ENCODE peak calls at places on chromosomes 7 and 10, in six cellular contexts. B, R, S, M, N and X are unnamed samples. For H3K27me3 and H3K36me3, the result is how much of the 10 kb centered on the place peaks cover.

GRCh38 chr7:5217851-5218331 is 27.9 kb downstream of the WIPI2 start:
- DNase-seq in B (no peak), R (no peak), S (no peak), M (no peak), N (no peak), X (no peak)

GRCh38 chr10:49410365-49411074 is 14.6 kb upstream of the DRGX start:
- DNase-seq in B (no peak), R (no peak), S (no peak), M (no peak), N (peak), X (no peak)

GRCh38 chr7:139109188-139109982 is at the start of gene ZC3HAV1:
- DNase-seq in B (peak), R (peak), S (peak), M (peak), N (peak), X (peak)

GRCh38 chr7:23864984-23865383 is 155.0 kb downstream of the STK31 start:
- DNase-seq in B (peak), R (no peak), S (no peak), M (no peak), N (no peak), X (no peak)

GRCh38 chr7:140176271-140176701 is 497 bp downstream of the KDM7A start:
- DNase-seq in B (no peak), R (peak), S (peak), M (peak), N (peak), X (no peak)

GRCh38 chr10:42952931-42953683 is 123.8 kb upstream of the RET start:
- DNase-seq in B (no peak), R (peak), S (no peak), M (no peak), N (no peak), X (no peak)

GRCh38 chr7:14381306-14381705 is 391.8 kb upstream of the ETV1 start:
- DNase-seq in B (peak), R (no peak), S (no peak), M (no peak), N (no peak), X (no peak)

GRCh38 chr10:6321880-6322279 is 119.1 kb downstream of the PFKFB3 start:
- DNase-seq in B (peak), R (no peak), S (no peak), M (no peak), N (no peak), X (no peak)

GRCh38 chr10:98608417-98608816 is 161.7 kb upstream of the HPS1 start:
- DNase-seq in B (no peak), R (no peak), S (no peak), M (no peak), N (peak), X (no peak)

GRCh38 chr10:114051714-114052113 is 8.0 kb downstream of the ADRB1 start:
- DNase-seq in B (no peak), R (no peak), S (no peak), M (no peak), N (no peak), X (no peak)

GRCh38 chr10:47311900-47312662 is 10.2 kb upstream of the GDF2 start:
- DNase-seq in B (peak), R (peak), S (peak), M (peak), N (peak), X (peak)

GRCh38 chr10:96614515-96614914 is 27.7 kb upstream of the TM9SF3 start:
- DNase-seq in B (peak), R (no peak), S (peak), M (no peak), N (no peak), X (no peak)

GRCh38 chr7:92945840-92946239 is 109.5 kb upstream of the CDK6 start:
- DNase-seq in B (no peak), R (no peak), S (no peak), M (no peak), N (no peak), X (no peak)

GRCh38 chr10:100826983-100827818 is 81.8 kb downstream of the PAX2 start:
- DNase-seq in B (no peak), R (no peak), S (peak), M (no peak), N (no peak), X (peak)

GRCh38 chr10:71970331-71970730 is 6.1 kb downstream of the CHST3 start:
- DNase-seq in B (no peak), R (no peak), S (peak), M (no peak), N (no peak), X (peak)

GRCh38 chr10:47311193-47311899 is 10.9 kb upstream of the GDF2 start:
- DNase-seq in B (no peak), R (peak), S (no peak), M (no peak), N (no peak), X (no peak)

GRCh38 chr7:98085674-98086073 is 21.0 kb upstream of the LMTK2 start:
- DNase-seq in B (no peak), R (no peak), S (no peak), M (no peak), N (no peak), X (no peak)

GRCh38 chr7:111711426-111712065 is 149.3 kb upstream of the IMMP2L start:
- DNase-seq in B (no peak), R (no peak), S (no peak), M (no peak), N (no peak), X (no peak)

GRCh38 chr10:43844236-43844635 is 195.6 kb upstream of the ZNF32 start:
- DNase-seq in B (no peak), R (no peak), S (no peak), M (no peak), N (no peak), X (no peak)

GRCh38 chr10:5574642-5575131 is 49.9 kb downstream of the CALML3 start:
- DNase-seq in B (no peak), R (no peak), S (no peak), M (no peak), N (no peak), X (no peak)

GRCh38 chr10:107163904-107164861 is at the start of gene SORCS1:
- DNase-seq in B (no peak), R (peak), S (peak), M (no peak), N (peak), X (peak)

GRCh38 chr7:57182031-57182430 is 49.8 kb upstream of the ZNF479 start:
- DNase-seq in B (no peak), R (no peak), S (no peak), M (no peak), N (no peak), X (no peak)

GRCh38 chr10:27099916-27100799 is at the start of gene ANKRD26:
- DNase-seq in B (peak), R (peak), S (peak), M (peak), N (peak), X (peak)

GRCh38 chr7:43292384-43292783 is 179.9 kb downstream of the HECW1 start:
- DNase-seq in B (no peak), R (no peak), S (no peak), M (no peak), N (no peak), X (no peak)

GRCh38 chr7:25180946-25181345 is 47.3 kb downstream of the NPVF start:
- DNase-seq in B (no peak), R (no peak), S (no peak), M (no peak), N (no peak), X (no peak)

GRCh38 chr7:141014091-141014490 is 661 bp downstream of the MRPS33 start:
- DNase-seq in B (peak), R (no peak), S (no peak), M (no peak), N (no peak), X (no peak)

GRCh38 chr10:126867567-126868365 is 37.5 kb upstream of the DOCK1 start:
- DNase-seq in B (peak), R (no peak), S (no peak), M (no peak), N (no peak), X (no peak)

GRCh38 chr7:46468753-46469356 is 547.8 kb upstream of the IGFBP3 start:
- DNase-seq in B (peak), R (no peak), S (peak), M (no peak), N (no peak), X (no peak)

GRCh38 chr10:70297224-70297623 is 13.4 kb upstream of the NPFFR1 start:
- DNase-seq in B (no peak), R (no peak), S (no peak), M (no peak), N (no peak), X (no peak)

GRCh38 chr7:15685358-15686181 is 913 bp downstream of the MEOX2 start:
- DNase-seq in B (peak), R (peak), S (peak), M (no peak), N (peak), X (peak)

GRCh38 chr7:27082171-27082570 is 13.6 kb downstream of the HOXA1 start:
- DNase-seq in B (no peak), R (no peak), S (no peak), M (no peak), N (no peak), X (no peak)

GRCh38 chr7:47664650-47665049 is 82.7 kb upstream of the TNS3 start:
- DNase-seq in B (no peak), R (no peak), S (no peak), M (no peak), N (no peak), X (no peak)

GRCh38 chr10:4343091-4343490 is 482.9 kb upstream of the AKR1E2 start:
- DNase-seq in B (no peak), R (no peak), S (no peak), M (no peak), N (no peak), X (no peak)
- H3K4me3 ChIP-seq in B (no peak), R (no peak), S (no peak), M (no peak), N (no peak), X (no peak)

DNA sequence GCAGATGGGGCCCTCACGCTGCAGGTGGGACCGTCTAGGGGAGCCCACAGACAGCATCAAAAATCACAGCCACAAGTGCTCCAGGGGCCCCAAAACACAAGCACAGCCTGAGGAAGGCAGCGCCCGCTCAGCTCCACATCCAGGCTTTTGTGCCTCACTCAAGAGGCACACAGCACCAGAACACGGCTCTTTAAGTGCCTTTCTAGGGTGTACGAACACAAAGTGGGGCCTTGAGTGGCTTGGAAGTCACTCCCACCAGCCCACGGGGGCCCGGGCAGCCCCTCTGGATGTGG is 65.2 kb downstream of the DIP2C start:
- DNase-seq in B (no peak), R (no peak), S (no peak), M (no peak), N (no peak), X (peak)
- H3K27me3 ChIP-seq in B (under half), R (under half), S (under half), M (under half), N (under half), X (under half)

GRCh38 chr10:110203500-110204455 is 3.6 kb upstream of the MXI1 start:
- DNase-seq in B (no peak), R (no peak), S (no peak), M (no peak), N (no peak), X (no peak)
- H3K36me3 ChIP-seq in B (under half), R (under half), S (under half), M (under half), N (under half), X (under half)

GRCh38 chr7:151460474-151460855 is 20.5 kb upstream of the CRYGN start:
- DNase-seq in B (no peak), R (no peak), S (no peak), M (no peak), N (peak), X (no peak)
- H3K4me3 ChIP-seq in B (no peak), R (peak), S (no peak), M (no peak), N (peak), X (no peak)

DNA sequence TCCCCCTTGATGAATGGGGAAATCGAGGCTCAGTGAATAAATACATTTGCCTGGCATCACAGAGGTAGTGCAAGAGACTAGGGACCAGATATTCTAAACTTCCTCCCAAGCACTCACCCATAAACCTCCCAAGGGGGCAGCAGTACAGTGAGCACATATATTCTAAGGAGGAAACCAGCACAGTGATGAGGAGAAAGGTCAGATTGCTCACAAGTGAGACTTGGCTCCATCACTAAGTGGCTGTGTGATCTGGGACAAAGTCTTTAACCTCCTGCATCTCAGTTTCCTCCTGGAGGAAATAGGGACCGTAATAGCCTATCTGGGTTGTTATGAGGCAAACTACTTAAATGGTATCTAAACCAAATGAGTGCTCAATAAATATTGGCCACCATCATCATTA is 4.3 kb downstream of the PLXNA4 start:
- DNase-seq in B (no peak), R (no peak), S (no peak), M (no peak), N (no peak), X (no peak)
- H3K27me3 ChIP-seq in B (under half), R (under half), S (half or more), M (under half), N (half or more), X (half or more)

DNA sequence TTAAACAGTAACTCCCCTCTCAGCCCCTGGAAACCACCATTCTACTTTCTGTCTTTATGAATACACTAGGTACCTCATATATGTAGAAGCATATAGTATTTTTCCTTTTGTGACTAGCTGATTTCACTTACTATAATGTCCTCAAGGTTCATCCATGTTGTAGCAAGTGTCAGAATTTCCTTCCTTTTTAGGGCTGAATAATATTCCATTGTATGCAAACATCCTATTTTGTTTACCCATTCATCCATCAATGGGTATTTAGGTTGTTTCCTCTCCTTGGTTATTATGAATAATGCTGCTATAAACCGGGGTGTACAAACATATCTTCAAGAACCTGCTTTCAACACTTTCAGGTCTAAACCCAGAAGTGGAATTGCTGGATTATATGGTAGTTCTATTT is 125.3 kb downstream of the SGMS1 start:
- DNase-seq in B (no peak), R (no peak), S (no peak), M (no peak), N (no peak), X (no peak)
- H3K36me3 ChIP-seq in B (under half), R (under half), S (under half), M (under half), N (under half), X (under half)

DNA sequence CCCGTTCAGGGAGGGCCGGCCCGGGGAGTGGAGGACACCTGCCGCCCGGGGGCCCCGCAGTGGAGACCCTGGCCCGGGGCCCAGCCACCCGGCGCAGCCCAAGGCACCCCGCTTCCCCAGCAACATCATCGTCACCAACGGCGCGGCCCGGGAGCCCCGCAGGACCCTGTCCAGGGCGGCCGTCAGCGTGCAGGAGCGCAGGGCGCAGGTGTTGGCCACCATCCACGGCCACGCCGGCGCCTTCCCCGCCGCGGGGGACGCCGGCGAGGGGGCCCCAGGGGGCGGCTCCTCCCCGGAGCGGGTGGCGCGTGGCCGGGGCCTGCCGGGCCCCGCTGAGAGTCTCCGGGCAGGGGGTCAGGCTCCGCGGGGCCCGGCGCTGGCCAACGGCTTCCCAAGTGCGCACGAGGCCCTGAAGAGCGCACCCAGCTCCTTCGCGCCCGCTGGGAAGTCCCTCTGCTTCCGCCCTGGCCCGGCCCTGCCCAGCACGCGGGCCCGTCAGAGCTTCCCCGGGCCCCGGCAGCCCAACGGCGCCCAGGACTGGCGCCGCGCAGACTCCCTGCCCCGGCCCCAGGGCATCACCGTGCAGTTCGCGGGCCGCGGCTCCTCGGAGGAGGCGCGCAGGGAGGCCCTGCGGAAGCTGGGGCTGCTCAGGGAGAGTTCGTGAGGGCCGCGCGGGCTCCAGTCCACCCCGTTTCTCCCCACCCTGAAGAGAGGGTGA is 46.7 kb downstream of the PROSER2 start:
- DNase-seq in B (no peak), R (no peak), S (no peak), M (no peak), N (no peak), X (peak)
- H3K4me3 ChIP-seq in B (no peak), R (no peak), S (no peak), M (no peak), N (peak), X (no peak)

DNA sequence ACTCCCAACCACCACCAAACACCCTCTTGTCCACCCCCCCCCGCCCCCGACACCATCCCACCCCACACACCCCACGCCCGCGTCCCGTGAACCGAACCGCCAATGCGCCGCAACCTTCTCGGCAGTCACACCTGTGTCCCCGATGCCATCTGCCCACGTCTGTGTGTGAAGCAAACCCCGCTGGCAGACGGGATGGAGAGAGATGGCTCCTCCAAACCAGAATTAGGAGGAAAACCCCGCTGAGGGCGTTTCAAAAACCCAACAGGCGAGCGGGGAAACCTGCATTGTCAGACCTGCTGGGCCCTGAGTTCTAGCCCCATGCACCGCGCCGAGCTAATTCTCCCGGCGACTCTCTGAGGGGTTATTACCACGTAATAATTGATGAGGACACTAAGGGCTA is 28.6 kb upstream of the KCNK18 start:
- DNase-seq in B (no peak), R (no peak), S (no peak), M (no peak), N (no peak), X (peak)
- H3K27me3 ChIP-seq in B (half or more), R (half or more), S (half or more), M (under half), N (half or more), X (half or more)